ENCODE peak calls at places on chromosomes 5 and 9, in ten cellular contexts. J, Y, E, B, W, D, C, R, X and I are unnamed samples.
A peak's percentile ranks its signal among the peaks of the same experiment; 100 is the strongest.

GRCh38 chr9:121998513-121999049 is 94.5 kb downstream of the TTLL11 start:
- DNase-seq in J (no peak), Y (no peak), E (no peak), B (no peak), W (no peak), D (no peak), C (no peak), R (no peak), X (no peak), I (no peak)

GRCh38 chr9:23825700-23826099 is 340 bp downstream of the ELAVL2 start:
- DNase-seq in J (no peak), Y (no peak), E (no peak), B (no peak), W (no peak), D (peak; percentile 10), C (no peak), R (no peak), X (no peak), I (no peak)

GRCh38 chr5:127216906-127217675 is 73.5 kb upstream of the MEGF10 start:
- DNase-seq in J (no peak), Y (no peak), E (peak; percentile 48), B (no peak), W (no peak), D (no peak), C (no peak), R (no peak), X (no peak), I (no peak)

GRCh38 chr9:116365056-116365471 is 211.5 kb downstream of the PAPPA start:
- DNase-seq in J (no peak), Y (no peak), E (peak; percentile 19), B (peak; percentile 47), W (no peak), D (peak; percentile 72), C (no peak), R (peak; percentile 26), X (no peak), I (peak; percentile 42)

GRCh38 chr5:159874308-159874707 is 42.0 kb upstream of the ADRA1B start:
- DNase-seq in J (no peak), Y (no peak), E (no peak), B (no peak), W (no peak), D (no peak), C (no peak), R (no peak), X (no peak), I (no peak)

GRCh38 chr5:13488254-13488931 is 456.1 kb downstream of the DNAH5 start:
- DNase-seq in J (no peak), Y (no peak), E (no peak), B (no peak), W (no peak), D (no peak), C (no peak), R (no peak), X (no peak), I (no peak)

GRCh38 chr5:42994285-42995151 is 45.6 kb downstream of the ANXA2R start:
- DNase-seq in J (no peak), Y (peak; percentile 55), E (peak; percentile 92), B (peak; percentile 81), W (no peak), D (peak; percentile 74), C (peak; percentile 92), R (peak; percentile 92), X (peak; percentile 86), I (peak; percentile 75)

GRCh38 chr5:72187388-72188070 is 80.3 kb downstream of the MAP1B start:
- DNase-seq in J (no peak), Y (no peak), E (no peak), B (no peak), W (no peak), D (no peak), C (no peak), R (no peak), X (no peak), I (no peak)

GRCh38 chr5:103918668-103919367 is 356.2 kb upstream of the NUDT12 start:
- DNase-seq in J (no peak), Y (no peak), E (peak; percentile 85), B (peak; percentile 89), W (no peak), D (no peak), C (no peak), R (no peak), X (no peak), I (no peak)

GRCh38 chr5:154583545-154584168 is 105.6 kb upstream of the HAND1 start:
- DNase-seq in J (no peak), Y (no peak), E (peak; percentile 44), B (no peak), W (no peak), D (no peak), C (no peak), R (no peak), X (no peak), I (no peak)

GRCh38 chr5:139658501-139658927 is 10.4 kb downstream of the CXXC5 start:
- DNase-seq in J (no peak), Y (no peak), E (no peak), B (no peak), W (no peak), D (no peak), C (no peak), R (no peak), X (no peak), I (no peak)

GRCh38 chr5:32126691-32127090 is 47.4 kb downstream of the GOLPH3 start:
- DNase-seq in J (no peak), Y (no peak), E (no peak), B (no peak), W (no peak), D (no peak), C (no peak), R (no peak), X (no peak), I (no peak)

GRCh38 chr5:134001938-134002731 is 2.6 kb downstream of the VDAC1 start:
- DNase-seq in J (no peak), Y (no peak), E (no peak), B (no peak), W (no peak), D (no peak), C (no peak), R (no peak), X (no peak), I (no peak)

GRCh38 chr5:115262405-115263247 is at the start of gene PGGT1B:
- DNase-seq in J (peak; percentile 43), Y (peak; percentile 75), E (peak; percentile 79), B (no peak), W (peak; percentile 21), D (peak; percentile 90), C (peak; percentile 87), R (peak; percentile 69), X (peak; percentile 76), I (peak; percentile 86)

GRCh38 chr5:179185256-179186091 is 125.3 kb downstream of the ZNF354C start:
- DNase-seq in J (no peak), Y (no peak), E (no peak), B (no peak), W (no peak), D (no peak), C (no peak), R (no peak), X (no peak), I (no peak)

GRCh38 chr5:133664422-133664821 is 52.1 kb upstream of the FSTL4 start:
- DNase-seq in J (no peak), Y (no peak), E (no peak), B (peak; percentile 24), W (no peak), D (no peak), C (no peak), R (no peak), X (no peak), I (no peak)

GRCh38 chr9:122087406-122088200 is 5.5 kb downstream of the TTLL11 start:
- DNase-seq in J (no peak), Y (no peak), E (no peak), B (peak; percentile 61), W (no peak), D (no peak), C (no peak), R (no peak), X (no peak), I (no peak)

GRCh38 chr9:27540537-27540936 is 10.9 kb upstream of the MOB3B start:
- DNase-seq in J (no peak), Y (no peak), E (no peak), B (no peak), W (no peak), D (no peak), C (no peak), R (no peak), X (no peak), I (no peak)

GRCh38 chr5:40733439-40733838 is 22.3 kb downstream of the TTC33 start:
- DNase-seq in J (no peak), Y (no peak), E (no peak), B (no peak), W (peak; percentile 16), D (no peak), C (no peak), R (no peak), X (no peak), I (peak; percentile 34)

GRCh38 chr5:359301-359897 is 37.9 kb downstream of the AHRR start:
- DNase-seq in J (no peak), Y (no peak), E (no peak), B (no peak), W (no peak), D (peak; percentile 16), C (no peak), R (no peak), X (no peak), I (no peak)

GRCh38 chr5:96657068-96657467 is 5.1 kb upstream of the CAST start:
- DNase-seq in J (no peak), Y (no peak), E (no peak), B (peak; percentile 84), W (no peak), D (no peak), C (peak; percentile 82), R (no peak), X (no peak), I (no peak)

GRCh38 chr9:93634311-93635185 is 58.2 kb downstream of the PHF2 start:
- DNase-seq in J (no peak), Y (no peak), E (no peak), B (no peak), W (no peak), D (no peak), C (no peak), R (no peak), X (no peak), I (peak; percentile 9)

GRCh38 chr9:11159318-11159862 is 546.6 kb upstream of the PTPRD start:
- DNase-seq in J (no peak), Y (no peak), E (no peak), B (no peak), W (no peak), D (no peak), C (no peak), R (no peak), X (no peak), I (no peak)

GRCh38 chr5:77355751-77356150 is 136.4 kb downstream of the WDR41 start:
- DNase-seq in J (no peak), Y (no peak), E (no peak), B (no peak), W (no peak), D (no peak), C (no peak), R (no peak), X (no peak), I (no peak)

GRCh38 chr5:51382759-51383493 is at the start of gene ISL1:
- DNase-seq in J (no peak), Y (no peak), E (peak; percentile 96), B (peak; percentile 24), W (no peak), D (peak; percentile 88), C (peak; percentile 48), R (peak; percentile 17), X (no peak), I (peak; percentile 84)

GRCh38 chr5:154620406-154620805 is 134.8 kb upstream of the LARP1 start:
- DNase-seq in J (no peak), Y (no peak), E (no peak), B (no peak), W (no peak), D (no peak), C (no peak), R (no peak), X (no peak), I (no peak)

GRCh38 chr5:116564756-116565593 is 9.6 kb downstream of the SEMA6A start:
- DNase-seq in J (no peak), Y (no peak), E (peak; percentile 61), B (no peak), W (no peak), D (no peak), C (no peak), R (no peak), X (no peak), I (no peak)

GRCh38 chr5:138054863-138055558 is 22.1 kb upstream of the FAM13B start:
- DNase-seq in J (no peak), Y (no peak), E (peak; percentile 32), B (no peak), W (no peak), D (no peak), C (no peak), R (no peak), X (no peak), I (no peak)